ENCODE peak calls at places on chromosomes 1 and 21, in six cellular contexts. C, K, U, G, Z and N are unnamed samples. For H3K36me3, the result is how much of the 10 kb centered on the place peaks cover.

GRCh38 chr1:197696372-197696771 is 78.9 kb downstream of the DENND1B start:
- DNase-seq in U (no peak), Z (peak), K (peak), G (no peak), C (no peak), N (no peak)

GRCh38 chr1:17582124-17582768 is 42.7 kb downstream of the ARHGEF10L start:
- DNase-seq in Z (no peak), C (no peak), U (no peak), G (no peak), K (no peak), N (no peak)

GRCh38 chr1:217482356-217483102 is 148.4 kb downstream of the GPATCH2 start:
- DNase-seq in U (no peak), K (peak), C (no peak), Z (peak), G (no peak), N (no peak)

GRCh38 chr1:19372136-19372514 is 60.0 kb downstream of the SLC66A1 start:
- DNase-seq in K (no peak), G (no peak), Z (no peak), U (no peak), C (no peak), N (no peak)

GRCh38 chr1:33468559-33468958 is 3.9 kb upstream of the ZSCAN20 start:
- DNase-seq in K (no peak), C (no peak), G (no peak), Z (peak), U (no peak), N (no peak)

GRCh38 chr21:34865922-34866271 is 183.2 kb downstream of the RUNX1 start:
- DNase-seq in U (no peak), K (no peak), C (no peak), G (no peak), Z (no peak), N (no peak)

GRCh38 chr21:31370281-31370892 is 26.3 kb upstream of the TIAM1 start:
- DNase-seq in U (no peak), Z (no peak), G (no peak), C (no peak), K (no peak), N (no peak)

GRCh38 chr1:30232288-30232899 is 491.0 kb downstream of the MATN1 start:
- DNase-seq in G (no peak), U (no peak), Z (no peak), K (no peak), C (no peak), N (no peak)

GRCh38 chr1:153539395-153540093 is 1.2 kb downstream of the S100A5 start:
- DNase-seq in Z (no peak), C (no peak), U (no peak), K (no peak), G (no peak), N (no peak)

DNA sequence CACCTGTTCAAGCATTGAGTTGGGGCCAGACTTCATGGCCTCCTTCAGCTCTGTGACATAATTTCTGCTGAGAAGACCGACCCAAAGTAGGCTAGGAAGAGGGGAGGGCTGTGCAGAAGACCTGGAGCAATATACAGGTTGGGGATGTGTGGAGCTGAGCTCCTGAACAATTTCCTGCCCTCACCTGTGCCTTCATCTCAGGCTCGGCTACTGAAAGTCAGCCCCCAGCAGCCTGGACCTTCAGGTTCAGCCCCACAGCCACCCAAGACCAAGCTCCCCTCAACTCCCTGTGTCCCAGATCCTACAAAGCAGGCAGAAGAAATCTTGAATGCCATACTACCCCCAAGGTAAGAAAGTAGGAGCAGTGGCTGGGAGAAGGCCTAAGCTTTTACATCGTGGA is 662 bp downstream of the DNALI1 start:
- DNase-seq in C (no peak), G (no peak), Z (no peak), K (no peak), U (no peak), N (no peak)
- H3K4me3 ChIP-seq in C (no peak), G (no peak), Z (peak), K (peak), U (peak), N (no peak)

GRCh38 chr1:35622510-35623171 is 18.7 kb downstream of the PSMB2 start:
- DNase-seq in K (no peak), U (no peak), C (no peak), G (no peak), Z (no peak), N (no peak)
- H3K36me3 ChIP-seq in K (under half), U (under half), C (under half), G (under half), Z (under half), N (under half)

DNA sequence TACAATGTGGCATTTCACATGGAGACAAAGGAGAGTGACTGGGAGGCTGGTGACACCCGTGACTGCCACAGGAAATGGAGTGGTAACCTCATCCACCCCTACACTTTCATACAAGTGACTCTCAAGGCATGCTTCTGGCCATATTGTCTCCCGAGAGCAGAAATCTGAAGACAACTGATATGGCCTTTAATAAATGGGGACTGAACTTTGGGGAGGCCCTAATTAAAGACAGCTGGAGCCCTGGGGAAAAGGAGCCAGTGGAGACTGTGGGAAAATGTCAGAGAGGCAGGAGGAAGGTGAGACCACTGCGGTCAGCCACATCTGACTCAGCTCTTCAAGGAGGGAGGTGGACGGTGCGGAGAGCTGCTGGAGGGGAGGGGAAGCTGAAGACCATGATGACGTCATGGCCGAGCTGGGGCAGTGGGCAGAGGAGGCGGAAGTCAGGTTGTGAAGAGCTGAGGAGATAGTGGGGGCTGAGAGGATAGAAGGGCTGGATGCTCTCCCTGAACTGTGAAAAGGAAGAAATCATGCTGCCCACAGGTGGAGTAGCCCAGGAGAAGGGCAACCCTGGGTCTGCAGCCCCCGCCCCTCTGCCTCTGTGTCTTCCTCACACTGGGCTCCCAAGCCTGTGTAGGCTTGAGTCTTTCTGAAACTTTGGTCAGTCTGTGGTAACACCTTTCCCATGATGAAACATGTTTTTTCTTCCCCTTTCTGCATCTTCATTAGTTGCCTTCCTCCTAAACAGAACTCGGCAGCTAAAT is 14.0 kb upstream of the NCF2 start:
- DNase-seq in C (no peak), K (peak), Z (peak), U (no peak), G (no peak), N (no peak)
- H3K27ac ChIP-seq in C (no peak), K (no peak), Z (no peak), U (peak), G (no peak), N (no peak)

GRCh38 chr1:11999236-11999635 is 19.0 kb downstream of the MFN2 start:
- DNase-seq in G (no peak), C (no peak), K (no peak), Z (no peak), U (no peak), N (no peak)
- H3K4me3 ChIP-seq in G (no peak), C (no peak), K (no peak), Z (no peak), U (no peak), N (no peak)

GRCh38 chr1:39358491-39358890 is 132.9 kb upstream of the BMP8A start:
- DNase-seq in Z (no peak), C (no peak), K (no peak), G (no peak), U (no peak), N (no peak)

GRCh38 chr1:39363267-39363666 is 128.2 kb upstream of the BMP8A start:
- DNase-seq in C (no peak), U (no peak), K (no peak), G (no peak), Z (no peak), N (no peak)

GRCh38 chr1:39361446-39361845 is 130.0 kb upstream of the BMP8A start:
- DNase-seq in Z (no peak), C (no peak), K (no peak), G (no peak), U (no peak), N (no peak)

GRCh38 chr1:39359028-39359570 is 132.3 kb upstream of the BMP8A start:
- DNase-seq in U (no peak), C (no peak), G (no peak), K (peak), Z (peak), N (no peak)

DNA sequence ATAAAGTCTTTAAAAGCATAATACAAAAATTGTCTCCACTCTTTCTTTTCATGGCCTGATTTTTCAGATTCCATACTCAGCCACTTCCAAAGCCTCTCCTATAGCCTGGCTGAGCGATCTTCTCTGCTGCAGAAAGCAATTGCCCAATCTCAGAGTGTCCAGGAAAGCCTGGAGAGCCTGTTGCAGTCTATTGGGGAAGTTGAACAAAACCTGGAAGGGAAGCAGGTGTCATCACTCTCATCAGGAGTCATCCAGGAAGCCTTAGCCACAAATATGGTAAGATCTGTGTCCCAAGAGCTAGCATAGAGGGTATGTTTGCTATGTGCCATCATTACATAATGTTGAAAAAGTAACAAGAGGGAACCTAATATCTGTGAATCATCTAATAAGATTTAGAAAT is 130.7 kb upstream of the BMP8A start:
- DNase-seq in K (peak), C (no peak), U (no peak), G (no peak), Z (no peak), N (no peak)
- H3K36me3 ChIP-seq in K (half or more), C (under half), U (half or more), G (half or more), Z (under half), N (half or more)

DNA sequence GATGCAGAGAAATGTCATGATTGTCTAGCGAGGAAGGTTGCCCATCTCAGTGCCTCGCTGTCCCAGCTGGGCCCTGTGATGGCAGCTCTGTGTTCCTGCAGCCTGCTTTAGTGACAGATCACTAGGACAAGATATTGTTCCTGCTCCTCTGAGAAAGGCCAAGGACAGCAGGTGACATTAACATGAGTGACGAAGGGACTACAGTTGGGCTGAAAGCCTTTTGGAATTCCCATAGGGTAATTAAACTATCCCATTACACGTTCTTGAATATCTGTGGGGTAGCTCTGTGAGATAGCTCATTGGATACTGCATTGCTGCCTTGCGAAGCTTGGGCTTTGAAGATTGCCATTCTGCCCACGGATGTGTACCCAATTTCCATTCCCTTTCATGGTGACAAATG is 78.2 kb upstream of the COA6 start:
- DNase-seq in K (no peak), U (no peak), G (no peak), Z (no peak), C (no peak), N (no peak)
- H3K27ac ChIP-seq in K (no peak), U (no peak), G (no peak), Z (no peak), C (no peak), N (no peak)

GRCh38 chr1:114320586-114320985 is 166.9 kb upstream of the SYT6 start:
- DNase-seq in Z (peak), K (peak), U (no peak), C (no peak), G (no peak), N (no peak)

GRCh38 chr1:114318951-114319350 is 165.3 kb upstream of the SYT6 start:
- DNase-seq in G (no peak), U (no peak), Z (peak), C (no peak), K (no peak), N (no peak)

GRCh38 chr1:114322207-114322606 is 168.5 kb upstream of the SYT6 start:
- DNase-seq in Z (no peak), C (no peak), U (no peak), G (no peak), K (no peak), N (no peak)

GRCh38 chr1:114322726-114323125 is 169.1 kb upstream of the SYT6 start:
- DNase-seq in U (no peak), C (no peak), Z (peak), K (peak), G (no peak), N (no peak)

GRCh38 chr1:114319480-114319879 is 165.8 kb upstream of the SYT6 start:
- DNase-seq in U (no peak), Z (peak), C (no peak), K (peak), G (no peak), N (no peak)
- H3K4me3 ChIP-seq in U (no peak), Z (no peak), C (no peak), K (no peak), G (no peak), N (no peak)

DNA sequence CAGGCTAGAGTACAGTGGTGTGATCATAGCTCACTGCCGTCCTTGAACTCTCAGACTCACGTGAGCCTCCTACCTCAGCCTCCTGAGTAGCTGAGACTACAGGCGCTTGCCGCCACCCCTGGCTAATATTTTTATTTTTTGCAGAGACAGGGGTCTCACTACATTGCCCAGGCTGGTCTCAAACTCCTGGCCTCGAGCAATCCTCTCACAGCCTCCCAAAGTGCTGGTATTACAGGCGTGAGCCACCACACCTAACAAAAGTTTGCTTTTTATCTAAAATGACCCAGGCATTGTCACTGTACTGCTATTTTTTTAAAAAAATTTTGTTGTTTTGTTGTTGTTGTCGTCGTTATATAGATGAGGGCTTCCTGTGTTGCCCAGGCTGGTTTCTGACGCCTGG is 46.4 kb downstream of the CAPN2 start:
- DNase-seq in C (no peak), Z (no peak), U (no peak), G (no peak), K (no peak), N (no peak)
- H3K36me3 ChIP-seq in C (under half), Z (under half), U (half or more), G (half or more), K (under half), N (under half)

DNA sequence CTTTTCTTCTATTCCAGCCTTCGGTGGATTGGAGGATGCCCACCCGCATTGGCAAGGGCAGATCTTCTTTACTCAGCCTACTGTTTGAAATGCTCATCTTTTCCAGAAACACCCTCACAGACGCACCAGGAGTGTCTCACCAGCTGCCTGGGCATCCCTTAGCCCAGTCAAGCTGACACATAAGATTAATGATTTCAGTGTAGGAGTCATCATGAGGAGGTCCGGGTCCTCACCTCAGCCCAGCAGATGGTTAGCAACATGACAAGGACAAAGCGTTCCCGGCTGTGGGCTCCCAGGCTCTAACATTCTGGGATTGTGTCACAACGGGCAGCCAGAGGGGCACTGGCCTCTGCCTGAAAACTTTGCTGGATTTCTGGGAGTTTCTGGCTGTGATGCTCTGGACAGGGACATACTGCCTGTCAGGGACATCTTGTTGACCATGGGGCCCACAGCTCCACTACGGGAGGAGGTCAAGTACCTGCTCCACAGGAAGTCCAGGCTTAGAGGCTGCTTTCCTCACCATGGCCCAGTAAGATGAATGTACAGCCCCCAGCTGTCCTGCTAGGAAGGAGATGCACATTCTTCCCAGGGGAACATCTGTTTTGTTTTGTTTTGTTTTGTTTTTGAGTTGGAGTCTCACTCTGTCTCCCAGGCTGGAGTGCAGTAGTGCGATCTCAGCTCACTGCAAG is 204.0 kb upstream of the COA6 start:
- DNase-seq in Z (peak), G (no peak), K (no peak), C (no peak), U (peak), N (no peak)
- H3K27ac ChIP-seq in Z (no peak), G (no peak), K (no peak), C (no peak), U (no peak), N (no peak)

GRCh38 chr1:94929351-94929814 is 2.5 kb upstream of the CNN3 start:
- DNase-seq in K (no peak), U (no peak), G (no peak), Z (no peak), C (no peak), N (no peak)
- H3K4me3 ChIP-seq in K (peak), U (peak), G (no peak), Z (peak), C (no peak), N (no peak)